ENCODE peak calls at places on chromosomes 6 and 20, in ten cellular contexts. A, M, U, O, K, J, E, P, G and R are unnamed samples.

GRCh38 chr6:403659-404655 is 12.4 kb downstream of the IRF4 start:
- DNase-seq in J (peak; percentile 40), A (no peak), K (no peak), P (no peak), E (no peak), M (no peak), U (peak; percentile 32), G (no peak), O (no peak), R (no peak)

GRCh38 chr6:12875061-12875460 is 158.5 kb downstream of the PHACTR1 start:
- DNase-seq in O (no peak), P (no peak), E (no peak), G (no peak), K (no peak), U (no peak), A (no peak), J (no peak), M (no peak), R (no peak)

GRCh38 chr20:63610581-63611435 is 16.1 kb downstream of the GMEB2 start:
- DNase-seq in O (no peak), M (no peak), P (no peak), J (no peak), A (peak; percentile 68), U (no peak), G (no peak), K (no peak), E (no peak), R (no peak)

GRCh38 chr6:153312633-153313032 is 181.6 kb upstream of the RGS17 start:
- DNase-seq in P (peak; percentile 76), A (peak; percentile 75), E (peak; percentile 13), M (peak; percentile 72), J (no peak), K (no peak), O (peak; percentile 54), G (no peak), U (no peak), R (peak; percentile 53)

GRCh38 chr20:52494244-52494643 is 302.7 kb upstream of the ZFP64 start:
- DNase-seq in M (no peak), U (peak; percentile 20), J (no peak), P (peak; percentile 79), O (peak; percentile 84), A (no peak), E (peak; percentile 37), K (no peak), G (peak; percentile 85), R (no peak)

GRCh38 chr6:47424436-47424836 is 53.2 kb upstream of the CD2AP start:
- DNase-seq in G (no peak), P (peak; percentile 52), J (no peak), K (no peak), O (no peak), E (no peak), U (no peak), M (no peak), A (no peak), R (no peak)

GRCh38 chr6:64580346-64580745 is 944.7 kb downstream of the PHF3 start:
- DNase-seq in O (peak; percentile 71), K (no peak), E (no peak), P (peak; percentile 45), J (no peak), G (no peak), M (no peak), U (no peak), A (no peak), R (no peak)

GRCh38 chr6:8175046-8175777 is 72.9 kb upstream of the EEF1E1 start:
- DNase-seq in K (no peak), O (peak; percentile 15), J (no peak), E (no peak), A (no peak), P (no peak), G (peak; percentile 65), M (no peak), U (no peak), R (no peak)

GRCh38 chr6:36038120-36038876 is 10.7 kb downstream of the MAPK14 start:
- DNase-seq in G (no peak), E (no peak), O (no peak), K (no peak), A (no peak), U (no peak), M (no peak), P (no peak), J (no peak), R (no peak)

GRCh38 chr20:38345643-38346042 is 639 bp upstream of the LBP start:
- DNase-seq in K (no peak), U (no peak), E (no peak), J (no peak), G (no peak), O (no peak), A (no peak), P (no peak), M (no peak), R (no peak)

GRCh38 chr6:2944405-2945068 is 26.8 kb downstream of the SERPINB6 start:
- DNase-seq in J (no peak), G (no peak), U (no peak), E (no peak), A (no peak), P (no peak), O (no peak), M (no peak), K (no peak), R (no peak)
- H3K27ac ChIP-seq in J (no peak overlapping the region), G (no peak overlapping the region), U (no peak overlapping the region), E (no peak overlapping the region), A (no peak overlapping the region), P (no peak overlapping the region), O (no peak overlapping the region), M (no peak overlapping the region), K (no peak overlapping the region), R (no peak overlapping the region)

GRCh38 chr6:108578595-108579038 is 17.9 kb downstream of the FOXO3 start:
- DNase-seq in O (no peak), M (no peak), K (no peak), U (no peak), A (no peak), G (no peak), J (no peak), E (no peak), P (no peak), R (no peak)

GRCh38 chr6:108581237-108581931 is 20.7 kb downstream of the FOXO3 start:
- DNase-seq in G (peak; percentile 86), E (peak; percentile 76), A (no peak), P (peak; percentile 98), O (peak; percentile 57), J (no peak), K (no peak), M (peak; percentile 26), U (no peak), R (no peak)

GRCh38 chr6:108582618-108583017 is 21.9 kb downstream of the FOXO3 start:
- DNase-seq in M (no peak), G (no peak), P (no peak), A (no peak), K (no peak), E (no peak), U (no peak), J (no peak), O (no peak), R (no peak)

GRCh38 chr6:108581932-108582500 is 21.3 kb downstream of the FOXO3 start:
- DNase-seq in K (no peak), J (no peak), M (no peak), G (no peak), P (no peak), A (no peak), E (no peak), U (no peak), O (no peak), R (no peak)

GRCh38 chr6:108580645-108581044 is 19.9 kb downstream of the FOXO3 start:
- DNase-seq in P (no peak), K (no peak), O (no peak), U (no peak), J (no peak), M (no peak), A (no peak), G (no peak), E (no peak), R (no peak)
- H3K27ac ChIP-seq in P (peak overlapping the region; percentile 67), K (peak overlapping the region; percentile 80), O (peak overlapping the region; percentile 73), U (no peak overlapping the region), J (peak overlapping the region; percentile 56), M (peak overlapping the region; percentile 23), A (no peak overlapping the region), G (peak overlapping the region; percentile 70), E (peak overlapping the region; percentile 66), R (peak overlapping the region; percentile 57)

GRCh38 chr20:21303872-21304586 is 898 bp downstream of the XRN2 start:
- DNase-seq in U (no peak), M (no peak), A (no peak), E (no peak), K (no peak), O (no peak), P (peak; percentile 40), G (peak; percentile 41), J (no peak), R (no peak)
- H3K27ac ChIP-seq in U (peak overlapping the region; percentile 95), M (peak overlapping the region; percentile 98), A (peak overlapping the region; percentile 96), E (peak overlapping the region; percentile 98), K (peak overlapping the region; percentile 99), O (peak overlapping the region; percentile 94), P (peak overlapping the region; percentile 99), G (peak overlapping the region; percentile 67), J (peak overlapping the region; percentile 97), R (peak overlapping the region; percentile 92)

GRCh38 chr6:42010909-42011308 is 39.4 kb upstream of the TAF8 start:
- DNase-seq in U (no peak), J (no peak), A (no peak), M (no peak), E (no peak), K (no peak), P (no peak), G (no peak), O (no peak), R (no peak)

GRCh38 chr6:42009844-42010184 is 40.5 kb upstream of the TAF8 start:
- DNase-seq in E (no peak), A (no peak), U (no peak), M (no peak), G (no peak), O (no peak), P (no peak), J (no peak), K (no peak), R (no peak)

GRCh38 chr6:42007286-42007685 is 43.0 kb upstream of the TAF8 start:
- DNase-seq in O (no peak), U (no peak), E (no peak), M (no peak), A (no peak), P (no peak), G (no peak), J (no peak), K (no peak), R (no peak)

GRCh38 chr6:42010185-42010872 is 40.0 kb upstream of the TAF8 start:
- DNase-seq in M (no peak), J (no peak), O (no peak), G (no peak), A (no peak), E (no peak), P (no peak), U (peak; percentile 30), K (no peak), R (no peak)

DNA sequence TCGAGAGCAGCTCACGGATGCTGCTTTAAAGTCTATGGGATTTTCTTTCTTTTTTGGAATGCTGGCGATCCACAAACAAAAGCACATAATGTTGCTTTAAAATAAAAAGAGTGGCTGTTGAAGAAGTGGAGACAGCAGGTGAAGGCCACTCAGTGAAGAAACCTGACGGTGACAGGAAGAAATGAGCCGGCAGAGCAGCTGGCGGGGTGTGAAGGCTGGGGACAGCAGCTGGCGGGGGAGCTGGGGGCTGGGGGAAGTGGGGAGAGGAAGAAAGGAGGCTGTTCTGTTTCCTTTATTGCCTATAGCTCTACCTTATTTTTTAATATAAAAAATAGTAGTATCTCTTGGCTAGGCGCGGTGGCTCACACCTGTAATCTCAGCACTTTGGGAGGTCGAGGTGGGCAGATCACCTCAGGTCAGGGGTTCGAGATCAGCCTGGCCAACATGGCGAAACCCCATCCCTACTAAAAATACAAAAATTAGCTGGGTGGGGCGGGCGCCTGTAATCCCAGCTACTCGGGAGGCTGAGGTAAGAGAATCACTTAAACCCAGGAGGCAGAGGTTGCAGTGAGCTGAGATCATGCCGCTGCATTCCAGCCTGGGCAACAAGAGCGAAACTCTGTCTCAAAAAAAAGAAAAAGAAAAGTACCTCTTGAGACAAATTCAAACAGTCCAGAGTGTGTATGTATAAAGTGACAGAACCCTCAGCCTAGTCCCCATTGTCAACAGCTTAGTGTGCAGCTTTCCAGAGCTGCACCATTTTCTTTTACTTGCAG is 42.4 kb upstream of the TAF8 start:
- DNase-seq in A (no peak), K (no peak), G (no peak), O (no peak), M (no peak), J (no peak), P (no peak), E (no peak), U (peak; percentile 59), R (no peak)
- H3K27ac ChIP-seq in A (no peak overlapping the region), K (no peak overlapping the region), G (no peak overlapping the region), O (no peak overlapping the region), M (no peak overlapping the region), J (no peak overlapping the region), P (no peak overlapping the region), E (no peak overlapping the region), U (peak overlapping the region; percentile 58), R (no peak overlapping the region)